ENCODE peak calls at places on chromosome 3, in seven cellular contexts. One of them, this sample, is unnamed.

GRCh38 chr3:120049881-120050539 is 44.2 kb downstream of the GSK3B start:
- DNase-seq in Panc1: no peak
- DNase-seq in psoas muscle: no peak
- DNase-seq in pancreas: no peak
- DNase-seq in lung: no peak
- DNase-seq in IMR-90: no peak
- DNase-seq in neuronal stem cell: no peak
- DNase-seq in this sample: no peak

GRCh38 chr3:179460260-179460659 is 9.0 kb upstream of the GNB4 start:
- DNase-seq in Panc1: no peak
- DNase-seq in psoas muscle: no peak
- DNase-seq in pancreas: no peak
- DNase-seq in lung: no peak
- DNase-seq in IMR-90: no peak
- DNase-seq in neuronal stem cell: no peak
- DNase-seq in this sample: no peak

GRCh38 chr3:149245738-149246451 is 24.3 kb upstream of the CP start:
- DNase-seq in Panc1: no peak
- DNase-seq in psoas muscle: no peak
- DNase-seq in pancreas: no peak
- DNase-seq in lung: no peak
- DNase-seq in IMR-90: peak
- DNase-seq in neuronal stem cell: no peak
- DNase-seq in this sample: no peak

GRCh38 chr3:53346514-53346913 is 829 bp downstream of the DCP1A start:
- DNase-seq in Panc1: no peak
- DNase-seq in psoas muscle: no peak
- DNase-seq in pancreas: no peak
- DNase-seq in lung: no peak
- DNase-seq in IMR-90: no peak
- DNase-seq in neuronal stem cell: peak
- DNase-seq in this sample: no peak

GRCh38 chr3:183185696-183186095 is 23.2 kb upstream of the LAMP3 start:
- DNase-seq in Panc1: no peak
- DNase-seq in psoas muscle: no peak
- DNase-seq in pancreas: no peak
- DNase-seq in lung: no peak
- DNase-seq in IMR-90: peak
- DNase-seq in neuronal stem cell: no peak
- DNase-seq in this sample: no peak

GRCh38 chr3:117355566-117355965 is 646.0 kb downstream of the TUSC7 start:
- DNase-seq in Panc1: no peak
- DNase-seq in psoas muscle: no peak
- DNase-seq in pancreas: no peak
- DNase-seq in lung: no peak
- DNase-seq in IMR-90: peak
- DNase-seq in neuronal stem cell: no peak
- DNase-seq in this sample: no peak

GRCh38 chr3:66144792-66145733 is 75.7 kb upstream of the SLC25A26 start:
- DNase-seq in Panc1: no peak
- DNase-seq in psoas muscle: no peak
- DNase-seq in pancreas: no peak
- DNase-seq in lung: no peak
- DNase-seq in IMR-90: peak
- DNase-seq in neuronal stem cell: no peak
- DNase-seq in this sample: no peak

GRCh38 chr3:45055411-45056143 is 29.5 kb downstream of the CLEC3B start:
- DNase-seq in Panc1: no peak
- DNase-seq in psoas muscle: no peak
- DNase-seq in pancreas: no peak
- DNase-seq in lung: no peak
- DNase-seq in IMR-90: peak
- DNase-seq in neuronal stem cell: no peak
- DNase-seq in this sample: no peak

GRCh38 chr3:129144786-129145185 is 16.1 kb downstream of the ISY1 start:
- DNase-seq in Panc1: no peak
- DNase-seq in psoas muscle: no peak
- DNase-seq in pancreas: no peak
- DNase-seq in lung: no peak
- DNase-seq in IMR-90: no peak
- DNase-seq in neuronal stem cell: no peak
- DNase-seq in this sample: no peak

GRCh38 chr3:14646589-14647413 is 4.8 kb upstream of the CCDC174 start:
- DNase-seq in Panc1: no peak
- DNase-seq in psoas muscle: no peak
- DNase-seq in pancreas: no peak
- DNase-seq in lung: no peak
- DNase-seq in IMR-90: no peak
- DNase-seq in neuronal stem cell: no peak
- DNase-seq in this sample: no peak

GRCh38 chr3:71392277-71392676 is 191.3 kb downstream of the FOXP1 start:
- DNase-seq in Panc1: no peak
- DNase-seq in psoas muscle: no peak
- DNase-seq in pancreas: no peak
- DNase-seq in lung: no peak
- DNase-seq in IMR-90: no peak
- DNase-seq in neuronal stem cell: no peak
- DNase-seq in this sample: no peak

GRCh38 chr3:169227911-169228310 is 435.6 kb downstream of the MECOM start:
- DNase-seq in Panc1: no peak
- DNase-seq in psoas muscle: no peak
- DNase-seq in pancreas: no peak
- DNase-seq in lung: no peak
- DNase-seq in IMR-90: peak
- DNase-seq in neuronal stem cell: no peak
- DNase-seq in this sample: no peak

GRCh38 chr3:121490161-121490560 is 55.6 kb downstream of the POLQ start:
- DNase-seq in Panc1: no peak
- DNase-seq in psoas muscle: no peak
- DNase-seq in pancreas: no peak
- DNase-seq in lung: no peak
- DNase-seq in IMR-90: no peak
- DNase-seq in neuronal stem cell: no peak
- DNase-seq in this sample: no peak

GRCh38 chr3:188948658-188949400 is 222.9 kb upstream of the TPRG1 start:
- DNase-seq in Panc1: peak
- DNase-seq in psoas muscle: no peak
- DNase-seq in pancreas: peak
- DNase-seq in lung: no peak
- DNase-seq in IMR-90: peak
- DNase-seq in neuronal stem cell: no peak
- DNase-seq in this sample: no peak

GRCh38 chr3:12224181-12225147 is 64.4 kb upstream of the PPARG start:
- DNase-seq in Panc1: no peak
- DNase-seq in psoas muscle: no peak
- DNase-seq in pancreas: no peak
- DNase-seq in lung: no peak
- DNase-seq in IMR-90: peak
- DNase-seq in neuronal stem cell: no peak
- DNase-seq in this sample: no peak

GRCh38 chr3:104556372-104557078 is 810.2 kb upstream of the ALCAM start:
- DNase-seq in Panc1: no peak
- DNase-seq in psoas muscle: no peak
- DNase-seq in pancreas: no peak
- DNase-seq in lung: no peak
- DNase-seq in IMR-90: no peak
- DNase-seq in neuronal stem cell: no peak
- DNase-seq in this sample: no peak

GRCh38 chr3:39937315-39937714 is 127.9 kb downstream of the MYRIP start:
- DNase-seq in Panc1: no peak
- DNase-seq in psoas muscle: no peak
- DNase-seq in pancreas: peak
- DNase-seq in lung: no peak
- DNase-seq in IMR-90: no peak
- DNase-seq in neuronal stem cell: no peak
- DNase-seq in this sample: peak

GRCh38 chr3:39933986-39934693 is 124.7 kb downstream of the MYRIP start:
- DNase-seq in Panc1: no peak
- DNase-seq in psoas muscle: no peak
- DNase-seq in pancreas: no peak
- DNase-seq in lung: no peak
- DNase-seq in IMR-90: no peak
- DNase-seq in neuronal stem cell: no peak
- DNase-seq in this sample: no peak

GRCh38 chr3:39935261-39935660 is 125.9 kb downstream of the MYRIP start:
- DNase-seq in Panc1: no peak
- DNase-seq in psoas muscle: no peak
- DNase-seq in pancreas: no peak
- DNase-seq in lung: no peak
- DNase-seq in IMR-90: no peak
- DNase-seq in neuronal stem cell: no peak
- DNase-seq in this sample: no peak

GRCh38 chr3:39936848-39937247 is 127.4 kb downstream of the MYRIP start:
- DNase-seq in Panc1: no peak
- DNase-seq in psoas muscle: no peak
- DNase-seq in pancreas: no peak
- DNase-seq in lung: no peak
- DNase-seq in IMR-90: no peak
- DNase-seq in neuronal stem cell: no peak
- DNase-seq in this sample: no peak

DNA sequence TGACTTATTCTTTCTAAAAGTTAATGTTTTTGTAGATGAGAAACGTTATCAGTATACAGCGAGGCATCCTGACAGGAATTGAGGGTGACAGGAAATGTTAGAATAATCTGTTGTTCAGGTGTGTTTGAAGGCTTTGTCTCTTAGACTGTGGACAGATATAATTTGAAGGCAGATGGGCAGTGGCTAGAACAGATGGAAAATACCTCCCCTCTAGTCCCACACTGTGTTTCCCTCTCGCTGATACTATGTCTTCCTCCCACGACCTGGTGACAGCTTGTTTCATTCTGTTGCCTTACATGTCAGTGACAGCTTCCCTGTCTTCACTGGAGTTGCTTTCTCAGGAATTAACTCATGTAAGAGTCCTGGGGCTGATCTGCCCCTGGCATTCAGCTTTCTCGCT is 125.3 kb downstream of the MYRIP start:
- DNase-seq in Panc1: no peak
- DNase-seq in psoas muscle: no peak
- DNase-seq in pancreas: no peak
- DNase-seq in lung: no peak
- DNase-seq in IMR-90: no peak
- DNase-seq in neuronal stem cell: no peak
- DNase-seq in this sample: no peak
- H3K27ac ChIP-seq in Panc1: no peak
- H3K27ac ChIP-seq in psoas muscle: no peak
- H3K27ac ChIP-seq in pancreas: no peak
- H3K27ac ChIP-seq in lung: no peak
- H3K27ac ChIP-seq in IMR-90: no peak
- H3K27ac ChIP-seq in neuronal stem cell: no peak
- H3K27ac ChIP-seq in this sample: no peak

GRCh38 chr3:151225040-151225975 is 22.3 kb upstream of the GPR171 start:
- DNase-seq in Panc1: no peak
- DNase-seq in psoas muscle: no peak
- DNase-seq in pancreas: no peak
- DNase-seq in lung: no peak
- DNase-seq in IMR-90: no peak
- DNase-seq in neuronal stem cell: no peak
- DNase-seq in this sample: no peak

GRCh38 chr3:151227438-151228290 is 24.6 kb upstream of the GPR171 start:
- DNase-seq in Panc1: peak
- DNase-seq in psoas muscle: peak
- DNase-seq in pancreas: peak
- DNase-seq in lung: peak
- DNase-seq in IMR-90: peak
- DNase-seq in neuronal stem cell: peak
- DNase-seq in this sample: peak

GRCh38 chr3:151226825-151227224 is 23.8 kb upstream of the GPR171 start:
- DNase-seq in Panc1: no peak
- DNase-seq in psoas muscle: peak
- DNase-seq in pancreas: no peak
- DNase-seq in lung: no peak
- DNase-seq in IMR-90: no peak
- DNase-seq in neuronal stem cell: no peak
- DNase-seq in this sample: no peak

GRCh38 chr3:151224268-151224909 is 21.4 kb upstream of the GPR171 start:
- DNase-seq in Panc1: no peak
- DNase-seq in psoas muscle: no peak
- DNase-seq in pancreas: no peak
- DNase-seq in lung: no peak
- DNase-seq in IMR-90: no peak
- DNase-seq in neuronal stem cell: no peak
- DNase-seq in this sample: no peak

DNA sequence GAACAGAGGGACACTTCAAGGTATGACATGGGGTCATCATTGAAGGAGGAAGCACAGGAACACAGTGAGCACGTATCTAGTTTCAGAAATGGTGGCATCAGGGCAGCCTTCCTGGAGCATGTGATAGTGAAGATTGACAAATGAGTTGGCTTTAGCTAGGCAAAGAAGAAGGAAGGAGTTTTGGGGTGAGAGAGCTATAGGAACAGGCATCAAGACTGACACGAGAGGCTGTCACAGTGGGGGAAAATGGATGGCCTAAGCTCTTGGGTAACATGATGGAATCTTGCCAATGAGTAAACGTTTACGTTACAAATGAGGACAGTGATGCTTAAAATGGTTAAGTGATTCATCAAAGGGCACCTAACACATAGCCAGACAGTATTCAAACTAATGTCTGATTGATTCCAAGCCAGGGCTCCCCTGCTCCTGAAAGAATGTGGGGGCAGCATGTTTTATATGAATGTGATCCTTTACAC is 23.1 kb upstream of the GPR171 start:
- DNase-seq in Panc1: no peak
- DNase-seq in psoas muscle: no peak
- DNase-seq in pancreas: no peak
- DNase-seq in lung: no peak
- DNase-seq in IMR-90: peak
- DNase-seq in neuronal stem cell: no peak
- DNase-seq in this sample: no peak
- H3K27ac ChIP-seq in Panc1: no peak
- H3K27ac ChIP-seq in psoas muscle: peak
- H3K27ac ChIP-seq in pancreas: no peak
- H3K27ac ChIP-seq in lung: no peak
- H3K27ac ChIP-seq in IMR-90: no peak
- H3K27ac ChIP-seq in neuronal stem cell: no peak
- H3K27ac ChIP-seq in this sample: no peak

GRCh38 chr3:8493744-8494143 is 7.9 kb upstream of the LMCD1 start:
- DNase-seq in Panc1: no peak
- DNase-seq in psoas muscle: no peak
- DNase-seq in pancreas: no peak
- DNase-seq in lung: no peak
- DNase-seq in IMR-90: no peak
- DNase-seq in neuronal stem cell: no peak
- DNase-seq in this sample: no peak
- H3K27ac ChIP-seq in Panc1: no peak
- H3K27ac ChIP-seq in psoas muscle: no peak
- H3K27ac ChIP-seq in pancreas: no peak
- H3K27ac ChIP-seq in lung: no peak
- H3K27ac ChIP-seq in IMR-90: no peak
- H3K27ac ChIP-seq in neuronal stem cell: no peak
- H3K27ac ChIP-seq in this sample: no peak

DNA sequence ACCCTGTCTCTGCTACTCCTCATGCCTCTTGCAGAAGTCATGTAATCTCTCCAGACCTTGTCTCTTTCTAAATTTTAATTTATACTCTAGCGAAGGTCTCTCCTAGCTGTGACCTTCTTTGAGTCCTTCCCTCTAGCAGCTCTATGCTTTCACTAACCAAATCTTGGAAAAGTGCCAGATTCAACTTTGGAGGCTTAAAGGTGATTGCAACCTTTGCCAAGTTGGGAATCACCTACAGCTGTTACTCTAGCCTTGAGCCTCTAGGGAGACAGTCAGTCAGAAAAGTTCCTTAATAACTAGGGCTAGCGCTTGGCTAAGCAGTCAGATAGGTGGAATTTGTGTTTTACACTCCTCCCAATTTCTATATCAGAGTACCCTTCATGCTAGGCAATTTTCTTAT is 46.1 kb upstream of the ABI3BP start:
- DNase-seq in Panc1: no peak
- DNase-seq in psoas muscle: no peak
- DNase-seq in pancreas: peak
- DNase-seq in lung: no peak
- DNase-seq in IMR-90: no peak
- DNase-seq in neuronal stem cell: no peak
- DNase-seq in this sample: no peak
- H3K27ac ChIP-seq in Panc1: no peak
- H3K27ac ChIP-seq in psoas muscle: no peak
- H3K27ac ChIP-seq in pancreas: no peak
- H3K27ac ChIP-seq in lung: no peak
- H3K27ac ChIP-seq in IMR-90: no peak
- H3K27ac ChIP-seq in neuronal stem cell: no peak
- H3K27ac ChIP-seq in this sample: no peak